ENCODE peak calls at places on chromosome 7, in ten cellular contexts. I is GM13977, T is tibial nerve, D is IMR-90, R is B cell, C is spleen, Y is cardiac fibroblast, F is body of pancreas, V is progenitor cell of endocrine pancreas, O is cardiac muscle cell. S is an unnamed sample.

GRCh38 chr7:88311675-88312036 is 5.0 kb upstream of the STEAP4 start:
- DNase-seq in I (no peak), T (no peak), D (no peak), R (no peak), C (no peak), Y (peak; percentile 22), F (no peak), V (no peak), O (peak; percentile 15), S (no peak)

GRCh38 chr7:117308891-117309290 is 14.0 kb downstream of the WNT2 start:
- DNase-seq in I (no peak), T (no peak), D (no peak), R (no peak), C (no peak), Y (no peak), F (no peak), V (no peak), O (no peak), S (no peak)

GRCh38 chr7:103680161-103681144 is 234.4 kb upstream of the SLC26A5 start:
- DNase-seq in I (no peak), T (no peak), D (no peak), R (no peak), C (no peak), Y (no peak), F (no peak), V (no peak), O (no peak), S (no peak)

GRCh38 chr7:141754939-141755338 is 9.0 kb upstream of the TAS2R3 start:
- DNase-seq in I (no peak), T (no peak), D (no peak), R (no peak), C (no peak), Y (peak; percentile 16), F (no peak), V (no peak), O (peak; percentile 28), S (no peak)

GRCh38 chr7:82444220-82445049 is 858 bp upstream of the CACNA2D1 start:
- DNase-seq in I (no peak), T (no peak), D (no peak), R (no peak), C (peak; percentile 64), Y (no peak), F (no peak), V (no peak), O (no peak), S (no peak)

GRCh38 chr7:22499044-22499443 is 944 bp downstream of the STEAP1B start:
- DNase-seq in I (no peak), T (no peak), D (peak; percentile 21), R (no peak), C (no peak), Y (no peak), F (no peak), V (no peak), O (no peak), S (no peak)

GRCh38 chr7:5701085-5701914 is 80.2 kb downstream of the RNF216 start:
- DNase-seq in I (peak; percentile 26), T (no peak), D (peak; percentile 66), R (peak; percentile 51), C (no peak), Y (no peak), F (no peak), V (no peak), O (no peak), S (no peak)

GRCh38 chr7:84149573-84149972 is 45.0 kb downstream of the SEMA3A start:
- DNase-seq in I (no peak), T (no peak), D (no peak), R (no peak), C (no peak), Y (no peak), F (no peak), V (no peak), O (no peak), S (no peak)

GRCh38 chr7:6558837-6559236 is 7.6 kb upstream of the GRID2IP start:
- DNase-seq in I (no peak), T (peak; percentile 9), D (peak; percentile 21), R (no peak), C (no peak), Y (peak; percentile 52), F (no peak), V (no peak), O (peak; percentile 69), S (no peak)

GRCh38 chr7:81111358-81111757 is 192.5 kb upstream of the SEMA3C start:
- DNase-seq in I (no peak), T (no peak), D (peak; percentile 95), R (no peak), C (no peak), Y (peak; percentile 86), F (no peak), V (no peak), O (peak; percentile 91), S (no peak)

GRCh38 chr7:71077743-71078476 is 54.0 kb upstream of the GALNT17 start:
- DNase-seq in I (no peak), T (no peak), D (no peak), R (no peak), C (no peak), Y (no peak), F (no peak), V (no peak), O (no peak), S (no peak)

GRCh38 chr7:120927454-120928103 is 23.0 kb upstream of the ING3 start:
- DNase-seq in I (no peak), T (no peak), D (no peak), R (no peak), C (no peak), Y (no peak), F (no peak), V (no peak), O (no peak), S (no peak)

GRCh38 chr7:69677054-69677847 is 79.0 kb downstream of the AUTS2 start:
- DNase-seq in I (no peak), T (no peak), D (no peak), R (no peak), C (no peak), Y (no peak), F (no peak), V (no peak), O (no peak), S (no peak)

GRCh38 chr7:371119-371778 is 81.3 kb downstream of the FOXL3 start:
- DNase-seq in I (no peak), T (no peak), D (no peak), R (no peak), C (peak; percentile 59), Y (no peak), F (no peak), V (no peak), O (no peak), S (no peak)

DNA sequence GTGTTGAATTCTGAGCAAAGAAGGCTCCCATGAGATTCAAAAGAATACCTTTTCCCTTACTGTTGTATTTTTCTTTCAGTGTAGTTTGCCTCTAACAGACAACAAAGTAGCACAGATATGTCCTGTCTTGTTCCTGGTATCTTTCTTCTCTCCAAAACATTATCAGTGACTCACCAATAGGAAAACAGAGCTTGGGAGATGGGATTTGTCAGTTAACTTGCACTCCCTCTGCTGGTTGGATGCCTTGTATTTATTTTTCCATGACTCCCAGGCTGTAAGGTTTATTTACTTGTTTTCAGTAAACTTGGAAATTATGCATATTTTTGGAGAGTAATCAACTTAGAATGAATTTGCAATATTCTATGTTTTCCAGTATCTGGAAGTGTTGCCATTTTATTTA is 129.7 kb downstream of the SAMD9 start:
- DNase-seq in I (no peak), T (peak; percentile 7), D (peak; percentile 78), R (no peak), C (no peak), Y (peak; percentile 65), F (no peak), V (no peak), O (peak; percentile 62), S (no peak)
- TF ChIP-seq CTCF in I (no peak), T (peak; percentile 41), D (peak; percentile 52), R (no peak), C (peak; percentile 24), Y (peak; percentile 31), F (peak; percentile 42), V (no peak), O (peak; percentile 38), S (peak; percentile 67)

GRCh38 chr7:24291271-24291670 is 7.3 kb downstream of the NPY start:
- DNase-seq in I (no peak), T (no peak), D (no peak), R (no peak), C (no peak), Y (no peak), F (no peak), V (no peak), O (no peak), S (no peak)

GRCh38 chr7:24284699-24285506 is 913 bp downstream of the NPY start:
- DNase-seq in I (no peak), T (no peak), D (no peak), R (no peak), C (peak; percentile 70), Y (no peak), F (no peak), V (peak; percentile 19), O (no peak), S (no peak)

DNA sequence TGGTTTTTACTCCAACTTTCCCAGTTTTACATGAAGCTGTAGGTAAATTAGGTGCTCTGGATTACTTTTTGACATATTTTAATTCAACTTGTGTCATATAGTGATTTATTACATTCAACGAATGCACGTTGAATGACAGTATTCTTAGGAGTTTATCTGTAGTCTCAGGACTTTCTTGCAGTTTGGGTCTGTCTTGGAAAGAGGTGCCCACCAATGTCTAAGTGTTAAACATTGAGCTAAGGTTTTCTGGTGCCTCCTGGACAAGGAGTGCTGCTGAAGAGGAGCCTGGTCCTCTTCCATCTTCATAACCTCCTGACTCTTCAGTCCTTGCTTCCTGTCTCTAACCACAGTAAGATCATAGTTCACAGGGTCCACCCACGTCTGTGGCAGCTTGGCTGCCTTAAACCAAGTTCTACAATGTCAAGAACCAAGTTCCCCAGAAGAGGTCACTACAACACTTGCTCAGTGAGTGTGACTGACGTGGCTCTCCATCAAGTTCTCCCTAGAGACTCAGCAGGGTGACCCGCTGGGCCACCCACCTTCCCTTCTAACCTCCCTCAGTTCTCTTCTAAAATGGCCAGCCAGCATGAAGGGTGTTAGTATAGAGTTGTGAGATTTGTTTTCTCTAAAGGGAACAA is 6.1 kb downstream of the NPY start:
- DNase-seq in I (peak; percentile 84), T (no peak), D (peak; percentile 18), R (peak; percentile 64), C (no peak), Y (peak; percentile 18), F (no peak), V (no peak), O (peak; percentile 10), S (no peak)
- TF ChIP-seq CTCF in I (peak; percentile 69), T (peak; percentile 51), D (peak; percentile 23), R (peak; percentile 41), C (peak; percentile 17), Y (no peak), F (peak; percentile 55), V (peak; percentile 65), O (peak; percentile 5), S (peak; percentile 67)

GRCh38 chr7:151351027-151351426 is 9.4 kb downstream of the NUB1 start:
- DNase-seq in I (peak; percentile 16), T (no peak), D (no peak), R (no peak), C (peak; percentile 84), Y (no peak), F (no peak), V (no peak), O (no peak), S (no peak)
- TF ChIP-seq CTCF in I (peak; percentile 65), T (no peak), D (no peak), R (no peak), C (no peak), Y (peak; percentile 14), F (no peak), V (peak; percentile 28), O (no peak), S (no peak)

DNA sequence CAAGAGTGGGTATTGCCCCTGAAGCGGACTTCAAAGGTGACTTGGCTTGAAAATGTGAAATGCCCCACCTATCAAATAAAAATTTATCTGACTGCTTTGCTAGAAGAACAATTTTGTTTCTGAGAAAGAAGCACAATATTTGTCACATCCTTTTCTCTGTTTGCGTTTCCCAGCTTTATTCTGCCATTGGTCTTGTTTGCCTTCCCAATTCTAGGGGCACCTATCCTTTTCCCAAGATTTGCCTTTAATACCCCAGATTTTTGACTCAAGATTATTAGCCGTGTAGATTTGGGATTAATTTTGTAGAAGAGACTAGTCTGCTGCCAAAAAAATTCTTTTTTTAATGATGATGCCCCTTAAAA is 110.2 kb upstream of the LRGUK start:
- DNase-seq in I (no peak), T (no peak), D (no peak), R (no peak), C (no peak), Y (no peak), F (no peak), V (no peak), O (no peak), S (no peak)
- TF ChIP-seq CTCF in I (no peak), T (no peak), D (no peak), R (no peak), C (no peak), Y (no peak), F (no peak), V (no peak), O (no peak), S (peak; percentile 11)

S was measured in type B pancreatic cell.